ENCODE peak calls at places on chromosomes 3 and 15, in four cellular contexts. R is K562, V is HepG2, O is GM12878. W is an unnamed sample.

GRCh38 chr3:114242947-114243346 is 5.6 kb upstream of the ZNF80 start:
- DNase-seq in V (no peak), R (no peak), O (peak), W (no peak)

GRCh38 chr3:51340311-51340829 is 44.7 kb upstream of the MANF start:
- DNase-seq in R (no peak), V (peak), O (no peak), W (no peak)

GRCh38 chr3:11847607-11848006 is 922 bp upstream of the TAMM41 start:
- DNase-seq in V (peak), O (no peak), R (peak), W (no peak)

GRCh38 chr3:147699175-147699838 is 290.1 kb downstream of the ZIC1 start:
- DNase-seq in O (no peak), V (no peak), R (no peak), W (no peak)

GRCh38 chr15:27989838-27990237 is 109.3 kb downstream of the OCA2 start:
- DNase-seq in R (no peak), O (no peak), V (no peak), W (no peak)

GRCh38 chr15:59791646-59792208 is 102.6 kb upstream of the BNIP2 start:
- DNase-seq in V (no peak), R (no peak), O (no peak), W (no peak)

GRCh38 chr15:38670142-38671002 is 105.8 kb upstream of the RASGRP1 start:
- DNase-seq in O (no peak), V (no peak), R (no peak), W (no peak)

GRCh38 chr3:53577486-53577885 is 83.1 kb downstream of the CACNA1D start:
- DNase-seq in O (no peak), V (no peak), R (no peak), W (no peak)

GRCh38 chr3:151203053-151203420 is at the start of gene GPR171:
- DNase-seq in O (peak), R (no peak), V (no peak), W (no peak)

GRCh38 chr15:31499236-31499952 is 172.8 kb downstream of the KLF13 start:
- DNase-seq in V (no peak), R (no peak), O (no peak), W (no peak)

GRCh38 chr15:91135201-91136130 is 35.4 kb downstream of the SV2B start:
- DNase-seq in V (no peak), O (peak), R (no peak), W (no peak)

GRCh38 chr15:38563723-38564519 is 693 bp downstream of the RASGRP1 start:
- DNase-seq in V (no peak), R (peak), O (no peak), W (no peak)

GRCh38 chr3:140006331-140006730 is 71.3 kb downstream of the CLSTN2 start:
- DNase-seq in V (no peak), R (no peak), O (no peak), W (no peak)

GRCh38 chr15:60695713-60696522 is 217.0 kb upstream of the ICE2 start:
- DNase-seq in O (no peak), V (no peak), R (no peak), W (no peak)

GRCh38 chr3:194574639-194575483 is 58.4 kb downstream of the TMEM44 start:
- DNase-seq in V (no peak), R (peak), O (no peak), W (no peak)

GRCh38 chr15:78387678-78388077 is 47.5 kb downstream of the CRABP1 start:
- DNase-seq in R (no peak), O (no peak), V (no peak), W (no peak)

GRCh38 chr15:70879386-70879785 is 12.8 kb downstream of the THAP10 start:
- DNase-seq in R (no peak), O (no peak), V (no peak), W (no peak)

GRCh38 chr3:53801319-53801718 is 44.9 kb downstream of the CHDH start:
- DNase-seq in O (no peak), R (no peak), V (no peak), W (no peak)

GRCh38 chr3:63333815-63334214 is 55.7 kb downstream of the SYNPR start:
- DNase-seq in V (no peak), R (no peak), O (no peak), W (no peak)

GRCh38 chr15:96732704-96733103 is 402.2 kb downstream of the NR2F2 start:
- DNase-seq in O (no peak), R (no peak), V (no peak), W (no peak)

GRCh38 chr15:68808770-68809169 is 11.9 kb downstream of the ANP32A start:
- DNase-seq in R (no peak), O (no peak), V (no peak), W (no peak)

GRCh38 chr3:41094351-41094750 is 105.0 kb upstream of the CTNNB1 start:
- DNase-seq in V (no peak), O (no peak), R (no peak), W (no peak)

GRCh38 chr15:96276438-96277210 is 53.9 kb upstream of the NR2F2 start:
- DNase-seq in O (no peak), V (no peak), R (no peak), W (no peak)

GRCh38 chr15:88897456-88898194 is 2.3 kb upstream of the HAPLN3 start:
- DNase-seq in V (peak), R (peak), O (no peak), W (no peak)

GRCh38 chr15:82263350-82263749 is 732 bp downstream of the SAXO2 start:
- DNase-seq in R (no peak), V (peak), O (no peak), W (no peak)

GRCh38 chr15:99857836-99858235 is 124.6 kb upstream of the LYSMD4 start:
- DNase-seq in V (no peak), R (no peak), O (no peak), W (no peak)

GRCh38 chr15:89095073-89095472 is 6.8 kb downstream of the ABHD2 start:
- DNase-seq in R (no peak), O (no peak), V (no peak), W (no peak)

GRCh38 chr15:73686781-73687256 is 2.6 kb downstream of the CD276 start:
- DNase-seq in V (no peak), O (no peak), R (peak), W (no peak)

GRCh38 chr3:73026702-73027101 is 30.1 kb downstream of the PPP4R2 start:
- DNase-seq in O (no peak), R (no peak), V (no peak), W (no peak)

GRCh38 chr3:126527006-126527405 is 3.1 kb downstream of the CHST13 start:
- DNase-seq in V (no peak), R (no peak), O (no peak), W (no peak)

GRCh38 chr3:114800272-114800671 is 346.8 kb downstream of the ZBTB20 start:
- DNase-seq in O (no peak), R (no peak), V (no peak), W (no peak)

GRCh38 chr3:127061641-127062040 is 78.7 kb downstream of the PLXNA1 start:
- DNase-seq in V (no peak), R (no peak), O (no peak), W (no peak)

GRCh38 chr3:105862217-105862616 is 6.6 kb downstream of the CBLB start:
- DNase-seq in V (no peak), R (no peak), O (peak), W (no peak)

GRCh38 chr15:56496635-56497034 is 31.7 kb upstream of the MNS1 start:
- DNase-seq in O (peak), R (peak), V (peak), W (no peak)

GRCh38 chr3:48409291-48410201 is 20.3 kb downstream of the PLXNB1 start:
- DNase-seq in V (no peak), O (no peak), R (no peak), W (no peak)
- TF ChIP-seq MAX in V (no peak), O (no peak), R (no peak), W (no peak)

GRCh38 chr3:133905376-133905775 is 9.7 kb upstream of the RAB6B start:
- DNase-seq in O (no peak), R (no peak), V (no peak), W (no peak)

GRCh38 chr3:133896002-133896761 is 500 bp upstream of the RAB6B start:
- DNase-seq in R (no peak), O (no peak), V (no peak), W (no peak)

GRCh38 chr3:133899309-133899708 is 3.6 kb upstream of the RAB6B start:
- DNase-seq in O (no peak), V (no peak), R (no peak), W (no peak)

GRCh38 chr3:133897547-133897946 is 1.9 kb upstream of the RAB6B start:
- DNase-seq in V (no peak), R (no peak), O (no peak), W (no peak)

GRCh38 chr3:133901083-133901482 is 5.4 kb upstream of the RAB6B start:
- DNase-seq in V (no peak), R (peak), O (no peak), W (no peak)
- TF ChIP-seq CBX5 in V (no peak), R (no peak), O (no peak), W (no peak)

GRCh38 chr15:66716668-66717025 is 14.6 kb downstream of the SMAD6 start:
- DNase-seq in V (no peak), R (no peak), O (no peak), W (no peak)
- TF ChIP-seq MAX in V (no peak), R (no peak), O (no peak), W (no peak)

DNA sequence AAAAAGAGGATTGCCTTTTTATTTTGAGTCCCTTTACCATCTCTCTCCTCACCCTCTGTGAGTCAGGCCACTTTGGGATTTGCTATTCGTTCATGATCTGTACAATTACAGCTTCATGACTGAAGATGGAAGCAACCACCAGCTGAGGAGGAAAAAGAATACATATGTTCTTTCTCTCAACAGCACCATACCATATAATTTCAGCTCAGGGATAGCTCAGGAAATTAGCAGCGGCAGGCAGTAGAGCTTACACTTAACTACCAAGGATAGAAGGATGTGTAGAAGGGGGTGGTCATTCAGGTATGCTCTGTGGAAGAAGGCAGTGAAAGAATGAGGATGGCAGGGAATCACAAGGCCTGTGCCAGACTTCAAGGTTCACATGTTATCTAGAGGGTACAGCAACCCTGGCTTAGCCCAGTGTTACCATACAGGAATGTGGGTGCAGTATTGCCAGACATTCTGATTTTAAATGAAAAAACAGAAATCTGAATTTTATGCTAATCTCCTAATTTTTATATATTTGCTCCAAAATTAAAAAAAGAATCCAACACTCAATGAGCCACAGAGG is 17.9 kb downstream of the PLS1 start:
- DNase-seq in R (no peak), O (no peak), V (no peak), W (no peak)
- TF ChIP-seq CBX5 in R (no peak), O (no peak), V (no peak), W (no peak)